ENCODE peak calls at places on chromosomes 16 and 17, in eight cellular contexts. D is pancreas, T is foreskin keratinocyte, L is sigmoid colon, H is cardiac muscle cell, C is GM23338, K is right atrium auricular region, E is astrocyte. Q is an unnamed sample.

GRCh38 chr17:79932907-79933306 is 93.7 kb upstream of the CBX4 start:
- DNase-seq in D (no peak), T (no peak), L (no peak), H (no peak), C (no peak), K (no peak), E (no peak), Q (no peak)

GRCh38 chr16:31708348-31708747 is 165.3 kb upstream of the ZNF267 start:
- DNase-seq in D (no peak), T (no peak), L (no peak), H (no peak), C (no peak), K (no peak), E (no peak), Q (no peak)

GRCh38 chr16:55835578-55835977 is 2.7 kb upstream of the CES1 start:
- DNase-seq in D (peak), T (no peak), L (peak), H (peak), C (no peak), K (peak), E (no peak), Q (no peak)

GRCh38 chr17:5120036-5120435 is 4.2 kb downstream of the USP6 start:
- DNase-seq in D (no peak), T (no peak), L (no peak), H (no peak), C (no peak), K (no peak), E (no peak), Q (no peak)

GRCh38 chr17:44004077-44004760 is at the start of gene NAGS:
- DNase-seq in D (no peak), T (no peak), L (no peak), H (no peak), C (peak), K (no peak), E (no peak), Q (peak)

GRCh38 chr16:85222151-85222863 is 110.0 kb upstream of the CIBAR2 start:
- DNase-seq in D (no peak), T (no peak), L (no peak), H (no peak), C (no peak), K (no peak), E (no peak), Q (no peak)

GRCh38 chr16:30490210-30490609 is 17.7 kb downstream of the ITGAL start:
- DNase-seq in D (no peak), T (peak), L (no peak), H (no peak), C (no peak), K (no peak), E (no peak), Q (peak)

GRCh38 chr17:40448213-40448638 is 5.0 kb downstream of the IGFBP4 start:
- DNase-seq in D (no peak), T (no peak), L (peak), H (peak), C (no peak), K (no peak), E (no peak), Q (no peak)

GRCh38 chr17:78577296-78577695 is at the start of gene DNAH17:
- DNase-seq in D (no peak), T (no peak), L (no peak), H (no peak), C (no peak), K (no peak), E (no peak), Q (no peak)

GRCh38 chr16:78045865-78046581 is 23.7 kb downstream of the CLEC3A start:
- DNase-seq in D (peak), T (no peak), L (no peak), H (peak), C (peak), K (no peak), E (peak), Q (peak)

GRCh38 chr17:82103588-82104451 is 5.8 kb upstream of the FASN start:
- DNase-seq in D (peak), T (no peak), L (peak), H (peak), C (peak), K (peak), E (no peak), Q (peak)

GRCh38 chr17:42980766-42981397 is 517 bp downstream of the RUNDC1 start:
- DNase-seq in D (peak), T (no peak), L (peak), H (peak), C (peak), K (no peak), E (peak), Q (peak)

GRCh38 chr17:17320911-17321220 is 17.7 kb downstream of the NT5M start:
- DNase-seq in D (no peak), T (no peak), L (no peak), H (no peak), C (no peak), K (no peak), E (no peak), Q (no peak)

GRCh38 chr17:55334285-55334684 is 69.5 kb downstream of the HLF start:
- DNase-seq in D (no peak), T (no peak), L (no peak), H (peak), C (no peak), K (no peak), E (peak), Q (no peak)

GRCh38 chr17:49729074-49729473 is 21.3 kb upstream of the SLC35B1 start:
- DNase-seq in D (no peak), T (no peak), L (no peak), H (no peak), C (no peak), K (no peak), E (no peak), Q (no peak)

GRCh38 chr17:49730787-49731441 is 23.1 kb upstream of the SLC35B1 start:
- DNase-seq in D (no peak), T (no peak), L (no peak), H (no peak), C (no peak), K (no peak), E (no peak), Q (no peak)

GRCh38 chr17:49727353-49727752 is 19.6 kb upstream of the SLC35B1 start:
- DNase-seq in D (no peak), T (no peak), L (no peak), H (no peak), C (no peak), K (no peak), E (no peak), Q (no peak)

GRCh38 chr17:49730078-49730786 is 22.5 kb upstream of the SLC35B1 start:
- DNase-seq in D (peak), T (no peak), L (peak), H (peak), C (no peak), K (peak), E (peak), Q (no peak)

DNA sequence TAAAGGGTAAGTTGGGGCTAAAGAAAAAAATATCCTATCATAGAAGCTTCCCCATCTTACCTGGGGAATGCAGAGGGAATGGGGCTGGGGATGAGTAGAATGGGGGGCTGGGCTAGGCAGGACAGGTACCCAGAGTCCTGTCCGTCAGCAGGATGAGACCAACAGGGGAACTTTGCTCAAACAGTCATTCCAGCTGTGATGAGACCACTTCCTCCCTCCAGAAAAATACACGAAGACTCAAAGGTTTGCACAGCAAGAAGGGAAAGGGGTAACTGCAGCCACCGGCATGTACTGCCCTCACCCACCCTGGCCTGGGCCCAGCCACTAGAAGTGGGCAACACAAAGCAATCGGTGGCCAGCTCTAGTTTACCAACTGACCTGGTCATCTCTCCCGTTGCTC is 20.7 kb upstream of the SLC35B1 start:
- DNase-seq in D (no peak), T (no peak), L (no peak), H (no peak), C (no peak), K (no peak), E (no peak), Q (no peak)
- H3K27ac ChIP-seq in D (no peak), T (no peak), L (peak), H (no peak), C (no peak), K (no peak), E (no peak), Q (no peak)

GRCh38 chr16:4377573-4378146 is 6.0 kb downstream of the VASN start:
- DNase-seq in D (no peak), T (no peak), L (no peak), H (no peak), C (peak), K (no peak), E (no peak), Q (no peak)
- TF ChIP-seq CTCF in D (no peak), T (no peak), L (no peak), H (peak), C (peak), K (no peak), E (no peak), Q (no peak)

GRCh38 chr17:76440722-76441362 is 12.1 kb downstream of the UBE2O start:
- DNase-seq in D (no peak), T (no peak), L (no peak), H (no peak), C (no peak), K (no peak), E (no peak), Q (no peak)
- H3K27ac ChIP-seq in D (no peak), T (no peak), L (no peak), H (peak), C (peak), K (no peak), E (no peak), Q (no peak)

DNA sequence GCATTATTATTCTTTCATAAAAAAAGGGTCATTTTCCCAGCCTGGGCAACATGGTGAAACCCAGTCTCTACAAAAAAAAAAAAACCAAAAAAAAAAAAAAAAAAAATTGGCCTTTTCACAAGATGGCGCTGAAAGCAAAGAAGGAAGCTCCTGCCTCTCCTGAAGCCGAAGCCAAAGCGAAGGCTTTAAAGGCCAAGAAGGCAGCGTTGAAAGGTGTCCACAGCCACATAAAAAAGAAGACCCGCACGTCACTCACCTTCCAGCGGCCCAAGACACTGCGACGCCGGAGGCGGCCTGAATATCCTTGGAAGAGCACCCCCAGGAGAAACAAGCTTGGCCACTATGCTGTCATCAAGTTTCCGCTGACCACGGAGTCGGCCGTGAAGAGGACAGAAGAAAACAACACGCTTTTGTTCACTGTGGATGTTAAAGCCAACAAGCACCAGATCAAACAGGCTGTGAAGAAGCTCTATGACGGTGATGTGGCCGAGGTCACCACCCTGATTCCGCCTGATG is 4.9 kb upstream of the PGAP6 start:
- DNase-seq in D (no peak), T (no peak), L (no peak), H (peak), C (no peak), K (no peak), E (no peak), Q (no peak)
- TF ChIP-seq CTCF in D (no peak), T (peak), L (no peak), H (peak), C (peak), K (peak), E (no peak), Q (no peak)

DNA sequence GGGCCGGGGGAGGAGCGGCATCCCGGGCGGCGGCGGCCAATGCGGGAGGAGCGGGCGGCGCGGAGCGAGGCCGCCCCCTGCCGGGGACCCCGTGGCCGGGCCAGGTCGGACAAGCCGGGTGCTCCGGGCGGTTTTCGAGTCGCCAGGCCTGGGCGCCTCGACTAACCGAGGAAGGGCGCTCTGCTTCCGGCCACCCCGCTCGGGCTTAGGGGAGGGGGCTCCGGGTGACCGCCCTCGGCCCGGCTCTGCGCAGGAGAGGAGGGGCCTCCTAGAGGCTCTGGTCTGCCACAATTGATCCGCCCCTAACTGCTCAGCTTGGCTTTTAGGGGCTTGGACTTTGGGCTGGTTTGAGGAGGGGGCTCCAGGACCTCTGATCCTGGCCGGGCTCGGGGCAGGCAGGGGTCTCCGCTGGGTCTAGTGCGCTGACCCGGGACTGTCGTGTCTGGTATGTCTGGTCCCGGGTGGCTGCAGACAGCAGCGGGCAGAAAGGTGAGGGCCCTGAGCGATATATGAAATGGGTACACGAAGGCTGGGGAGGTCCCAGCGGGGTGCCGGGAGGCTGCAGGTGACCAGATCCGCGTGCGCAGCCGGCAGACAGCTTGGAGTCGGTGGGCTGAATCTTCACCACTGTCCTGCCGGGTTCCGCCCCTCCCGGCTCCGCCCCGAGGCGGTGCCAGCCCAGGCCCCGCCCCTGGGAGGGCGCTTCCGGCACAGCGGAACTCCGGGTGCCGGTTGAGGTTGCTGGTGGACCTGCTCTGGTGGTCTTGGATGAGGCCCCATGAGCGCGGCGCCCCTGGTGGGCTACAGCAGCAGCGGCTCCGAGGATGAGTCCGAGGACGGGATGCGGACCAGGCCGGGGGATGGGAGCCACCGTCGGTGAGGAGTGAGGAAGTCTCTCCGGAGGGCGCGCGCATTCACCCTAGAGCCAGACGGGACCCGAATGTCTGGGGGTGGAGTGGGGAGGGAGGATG is at the start of gene USB1:
- DNase-seq in D (peak), T (peak), L (peak), H (peak), C (peak), K (peak), E (peak), Q (peak)
- H3K27ac ChIP-seq in D (peak), T (no peak), L (peak), H (peak), C (peak), K (peak), E (peak), Q (peak)

GRCh38 chr17:68937890-68938514 is 17.2 kb downstream of the ABCA8 start:
- DNase-seq in D (no peak), T (no peak), L (no peak), H (no peak), C (no peak), K (no peak), E (no peak), Q (no peak)
- TF ChIP-seq CTCF in D (no peak), T (no peak), L (no peak), H (no peak), C (no peak), K (no peak), E (no peak), Q (no peak)

GRCh38 chr16:2980227-2981176 is at the start of gene PKMYT1:
- DNase-seq in D (peak), T (peak), L (peak), H (peak), C (peak), K (peak), E (peak), Q (peak)
- H3K27ac ChIP-seq in D (peak), T (peak), L (peak), H (peak), C (peak), K (peak), E (peak), Q (peak)

DNA sequence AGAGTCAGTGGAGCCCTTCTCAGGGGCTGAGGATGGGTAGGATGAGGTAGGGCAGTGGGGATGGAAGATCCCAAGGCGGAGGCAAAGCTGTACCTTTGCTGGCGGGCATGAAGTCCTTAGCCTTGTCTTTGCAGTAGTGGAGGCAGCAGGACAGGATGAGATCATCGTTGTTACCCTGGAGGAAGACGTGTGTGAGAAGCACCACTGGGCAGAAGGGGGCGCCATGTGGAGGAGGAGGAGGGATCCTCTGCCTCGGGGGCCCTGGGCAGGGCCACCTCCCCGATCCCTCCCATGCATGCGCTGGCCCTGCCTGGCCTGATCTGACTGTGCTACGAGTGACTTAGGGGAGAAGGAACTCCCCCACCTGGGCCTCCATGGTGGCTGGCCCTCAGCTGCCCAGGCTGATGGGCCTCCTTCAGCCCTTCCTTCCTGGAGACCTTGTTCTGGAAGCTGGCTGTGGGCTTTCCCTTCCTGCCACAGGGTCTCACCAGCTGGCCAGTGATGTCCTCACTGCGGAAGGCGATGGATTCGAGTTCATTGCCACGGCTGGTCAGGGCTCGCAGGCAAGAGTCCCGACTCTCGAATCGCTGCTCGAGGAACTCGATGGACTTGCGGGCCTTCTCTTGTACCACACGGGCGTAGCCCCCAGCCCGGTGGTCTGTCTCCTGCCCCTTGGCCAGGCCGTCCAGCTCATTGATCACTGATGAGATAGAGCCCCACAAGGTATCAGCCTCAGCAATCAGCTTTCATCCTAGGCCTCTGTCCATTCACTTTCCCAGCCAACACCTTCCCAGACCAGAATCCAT is 10.3 kb downstream of the HIC1 start:
- DNase-seq in D (no peak), T (no peak), L (no peak), H (peak), C (peak), K (no peak), E (peak), Q (no peak)
- TF ChIP-seq CTCF in D (no peak), T (peak), L (no peak), H (peak), C (peak), K (peak), E (peak), Q (no peak)

GRCh38 chr17:39095309-39095686 is 56.1 kb downstream of the PLXDC1 start:
- DNase-seq in D (no peak), T (no peak), L (no peak), H (peak), C (no peak), K (no peak), E (no peak), Q (no peak)
- H3K27ac ChIP-seq in D (no peak), T (no peak), L (no peak), H (no peak), C (no peak), K (peak), E (no peak), Q (no peak)

GRCh38 chr17:59149841-59150511 is 5.0 kb downstream of the SKA2 start:
- DNase-seq in D (no peak), T (no peak), L (no peak), H (no peak), C (no peak), K (no peak), E (no peak), Q (no peak)
- TF ChIP-seq CTCF in D (no peak), T (no peak), L (no peak), H (no peak), C (no peak), K (no peak), E (no peak), Q (no peak)

Q was measured in RWPE1.